ENCODE peak calls at places on chromosomes 5 and 9, in six cellular contexts. One of them, this sample, is unnamed.

GRCh38 chr5:177269232-177269895 is 34.2 kb downstream of the RAB24 start:
- DNase-seq in H1: no peak
- DNase-seq in GM12878: no peak
- DNase-seq in HCT116: no peak
- DNase-seq in K562: no peak
- DNase-seq in SK-N-SH: no peak
- DNase-seq in this sample: no peak

GRCh38 chr5:65926276-65926761 is at the start of gene ERBIN:
- DNase-seq in H1: peak
- DNase-seq in GM12878: no peak
- DNase-seq in HCT116: no peak
- DNase-seq in K562: peak
- DNase-seq in SK-N-SH: peak
- DNase-seq in this sample: peak

GRCh38 chr9:127362829-127363228 is 34.1 kb upstream of the SLC2A8 start:
- DNase-seq in H1: no peak
- DNase-seq in GM12878: no peak
- DNase-seq in HCT116: no peak
- DNase-seq in K562: no peak
- DNase-seq in SK-N-SH: no peak
- DNase-seq in this sample: no peak

GRCh38 chr9:77901771-77902170 is 129.8 kb downstream of the GNAQ start:
- DNase-seq in H1: no peak
- DNase-seq in GM12878: no peak
- DNase-seq in HCT116: no peak
- DNase-seq in K562: no peak
- DNase-seq in SK-N-SH: no peak
- DNase-seq in this sample: no peak

GRCh38 chr9:121819511-121820231 is 168.2 kb downstream of the DAB2IP start:
- DNase-seq in H1: no peak
- DNase-seq in GM12878: no peak
- DNase-seq in HCT116: no peak
- DNase-seq in K562: no peak
- DNase-seq in SK-N-SH: peak
- DNase-seq in this sample: no peak

GRCh38 chr9:116282598-116282997 is 129.0 kb downstream of the PAPPA start:
- DNase-seq in H1: no peak
- DNase-seq in GM12878: no peak
- DNase-seq in HCT116: no peak
- DNase-seq in K562: no peak
- DNase-seq in SK-N-SH: no peak
- DNase-seq in this sample: no peak

GRCh38 chr9:84140535-84141101 is 160.0 kb downstream of the RMI1 start:
- DNase-seq in H1: peak
- DNase-seq in GM12878: no peak
- DNase-seq in HCT116: no peak
- DNase-seq in K562: no peak
- DNase-seq in SK-N-SH: no peak
- DNase-seq in this sample: no peak

GRCh38 chr5:73180561-73180960 is 7.6 kb downstream of the TMEM174 start:
- DNase-seq in H1: no peak
- DNase-seq in GM12878: no peak
- DNase-seq in HCT116: no peak
- DNase-seq in K562: no peak
- DNase-seq in SK-N-SH: no peak
- DNase-seq in this sample: no peak

GRCh38 chr5:172418847-172419810 is 35.2 kb downstream of the SH3PXD2B start:
- DNase-seq in H1: no peak
- DNase-seq in GM12878: no peak
- DNase-seq in HCT116: no peak
- DNase-seq in K562: no peak
- DNase-seq in SK-N-SH: peak
- DNase-seq in this sample: no peak

GRCh38 chr5:119356384-119357188 is 767 bp downstream of the TNFAIP8 start:
- DNase-seq in H1: no peak
- DNase-seq in GM12878: no peak
- DNase-seq in HCT116: no peak
- DNase-seq in K562: no peak
- DNase-seq in SK-N-SH: no peak
- DNase-seq in this sample: no peak

GRCh38 chr5:178194026-178194425 is 6.9 kb upstream of the GMCL2 start:
- DNase-seq in H1: no peak
- DNase-seq in GM12878: no peak
- DNase-seq in HCT116: no peak
- DNase-seq in K562: no peak
- DNase-seq in SK-N-SH: no peak
- DNase-seq in this sample: no peak

GRCh38 chr9:19127881-19128719 is 808 bp upstream of the PLIN2 start:
- DNase-seq in H1: peak
- DNase-seq in GM12878: no peak
- DNase-seq in HCT116: no peak
- DNase-seq in K562: no peak
- DNase-seq in SK-N-SH: peak
- DNase-seq in this sample: no peak

GRCh38 chr5:139416651-139417050 is 12.8 kb upstream of the SPATA24 start:
- DNase-seq in H1: no peak
- DNase-seq in GM12878: no peak
- DNase-seq in HCT116: no peak
- DNase-seq in K562: no peak
- DNase-seq in SK-N-SH: no peak
- DNase-seq in this sample: no peak

GRCh38 chr5:143217065-143217803 is 186.3 kb downstream of the NR3C1 start:
- DNase-seq in H1: no peak
- DNase-seq in GM12878: no peak
- DNase-seq in HCT116: no peak
- DNase-seq in K562: peak
- DNase-seq in SK-N-SH: no peak
- DNase-seq in this sample: peak

GRCh38 chr5:16759147-16759800 is 142.5 kb upstream of the RETREG1 start:
- DNase-seq in H1: no peak
- DNase-seq in GM12878: peak
- DNase-seq in HCT116: no peak
- DNase-seq in K562: no peak
- DNase-seq in SK-N-SH: no peak
- DNase-seq in this sample: no peak

GRCh38 chr9:35801328-35802128 is 10.1 kb downstream of the NPR2 start:
- DNase-seq in H1: no peak
- DNase-seq in GM12878: no peak
- DNase-seq in HCT116: no peak
- DNase-seq in K562: peak
- DNase-seq in SK-N-SH: no peak
- DNase-seq in this sample: peak

GRCh38 chr9:71766663-71767062 is 1.6 kb downstream of the CEMIP2 start:
- DNase-seq in H1: no peak
- DNase-seq in GM12878: peak
- DNase-seq in HCT116: no peak
- DNase-seq in K562: no peak
- DNase-seq in SK-N-SH: no peak
- DNase-seq in this sample: peak

GRCh38 chr9:32783168-32783891 is at the start of gene TMEM215:
- DNase-seq in H1: peak
- DNase-seq in GM12878: no peak
- DNase-seq in HCT116: no peak
- DNase-seq in K562: no peak
- DNase-seq in SK-N-SH: peak
- DNase-seq in this sample: no peak

GRCh38 chr9:6877671-6878161 is 119.9 kb downstream of the KDM4C start:
- DNase-seq in H1: no peak
- DNase-seq in GM12878: no peak
- DNase-seq in HCT116: no peak
- DNase-seq in K562: no peak
- DNase-seq in SK-N-SH: no peak
- DNase-seq in this sample: peak

GRCh38 chr9:14806941-14807340 is 84.4 kb upstream of the CER1 start:
- DNase-seq in H1: no peak
- DNase-seq in GM12878: no peak
- DNase-seq in HCT116: no peak
- DNase-seq in K562: no peak
- DNase-seq in SK-N-SH: no peak
- DNase-seq in this sample: no peak

GRCh38 chr9:125317704-125318103 is 56.1 kb downstream of the GAPVD1 start:
- DNase-seq in H1: no peak
- DNase-seq in GM12878: no peak
- DNase-seq in HCT116: no peak
- DNase-seq in K562: no peak
- DNase-seq in SK-N-SH: no peak
- DNase-seq in this sample: no peak

GRCh38 chr9:133846483-133847090 is 108.4 kb upstream of the SARDH start:
- DNase-seq in H1: no peak
- DNase-seq in GM12878: no peak
- DNase-seq in HCT116: no peak
- DNase-seq in K562: no peak
- DNase-seq in SK-N-SH: no peak
- DNase-seq in this sample: no peak

GRCh38 chr5:93503598-93504067 is 77.4 kb downstream of the NR2F1-AS1 start:
- DNase-seq in H1: no peak
- DNase-seq in GM12878: no peak
- DNase-seq in HCT116: no peak
- DNase-seq in K562: no peak
- DNase-seq in SK-N-SH: no peak
- DNase-seq in this sample: peak

GRCh38 chr5:103228588-103228987 is 30.0 kb upstream of the MACIR start:
- DNase-seq in H1: no peak
- DNase-seq in GM12878: no peak
- DNase-seq in HCT116: no peak
- DNase-seq in K562: no peak
- DNase-seq in SK-N-SH: no peak
- DNase-seq in this sample: no peak

GRCh38 chr9:128712451-128713410 is 10.4 kb downstream of the PKN3 start:
- DNase-seq in H1: no peak
- DNase-seq in GM12878: no peak
- DNase-seq in HCT116: no peak
- DNase-seq in K562: no peak
- DNase-seq in SK-N-SH: peak
- DNase-seq in this sample: no peak

GRCh38 chr5:83118471-83118870 is 41.1 kb downstream of the XRCC4 start:
- DNase-seq in H1: no peak
- DNase-seq in GM12878: no peak
- DNase-seq in HCT116: no peak
- DNase-seq in K562: no peak
- DNase-seq in SK-N-SH: no peak
- DNase-seq in this sample: no peak

GRCh38 chr5:60334281-60334713 is 365.7 kb downstream of the DEPDC1B start:
- DNase-seq in H1: no peak
- DNase-seq in GM12878: no peak
- DNase-seq in HCT116: no peak
- DNase-seq in K562: no peak
- DNase-seq in SK-N-SH: no peak
- DNase-seq in this sample: peak

GRCh38 chr9:1100945-1101344 is 50.8 kb downstream of the DMRT2 start:
- DNase-seq in H1: peak
- DNase-seq in GM12878: no peak
- DNase-seq in HCT116: no peak
- DNase-seq in K562: peak
- DNase-seq in SK-N-SH: peak
- DNase-seq in this sample: peak

GRCh38 chr5:17012289-17012688 is 76.2 kb upstream of the MYO10 start:
- DNase-seq in H1: no peak
- DNase-seq in GM12878: no peak
- DNase-seq in HCT116: no peak
- DNase-seq in K562: no peak
- DNase-seq in SK-N-SH: no peak
- DNase-seq in this sample: no peak

GRCh38 chr9:80649001-80649420 is 1040.3 kb downstream of the TLE1 start:
- DNase-seq in H1: no peak
- DNase-seq in GM12878: no peak
- DNase-seq in HCT116: no peak
- DNase-seq in K562: no peak
- DNase-seq in SK-N-SH: no peak
- DNase-seq in this sample: no peak

GRCh38 chr5:122901346-122901745 is 55.9 kb downstream of the SNX24 start:
- DNase-seq in H1: no peak
- DNase-seq in GM12878: no peak
- DNase-seq in HCT116: no peak
- DNase-seq in K562: no peak
- DNase-seq in SK-N-SH: no peak
- DNase-seq in this sample: peak

DNA sequence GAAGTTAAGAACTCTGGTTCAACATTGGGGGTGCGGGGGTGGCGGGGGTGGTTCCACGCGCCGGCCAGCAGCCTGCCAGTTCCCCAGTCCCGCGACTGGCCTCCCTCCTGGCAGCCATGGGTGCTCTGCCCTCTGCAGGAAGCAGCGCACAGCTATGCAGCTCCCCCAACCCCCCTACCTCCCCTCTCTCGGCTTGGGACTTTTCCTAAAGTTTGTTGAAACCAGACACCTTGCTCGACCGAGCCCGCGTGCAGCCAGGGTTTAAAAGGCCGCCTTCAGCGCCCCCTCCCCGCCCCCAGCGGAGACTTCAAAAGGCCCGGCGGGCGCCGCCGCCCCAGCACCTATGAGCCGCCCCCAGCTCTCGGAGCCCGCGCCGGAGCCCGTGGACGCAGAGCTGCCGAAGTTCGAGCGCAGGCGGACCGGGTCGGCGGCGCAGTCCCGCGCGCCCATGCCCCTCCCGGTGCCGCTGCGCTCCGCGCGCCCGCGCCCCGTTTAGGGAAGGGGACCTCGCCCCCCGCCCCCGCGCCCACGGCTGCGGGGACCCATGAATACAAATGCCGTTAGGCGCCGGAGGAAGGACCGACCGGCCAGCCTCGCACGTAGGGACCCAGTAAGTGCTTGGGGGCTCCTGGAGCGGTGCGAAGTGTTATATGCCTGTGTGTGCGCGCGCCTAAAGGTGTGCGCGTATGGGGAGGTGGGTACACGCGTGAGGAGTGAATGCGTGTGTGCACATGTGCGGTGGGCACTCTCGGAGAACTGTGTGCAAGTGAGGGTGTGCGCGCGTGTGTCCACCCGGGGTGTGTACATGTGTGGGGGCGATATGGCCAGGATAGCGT is 1.4 kb upstream of the COL27A1 start:
- DNase-seq in H1: peak
- DNase-seq in GM12878: no peak
- DNase-seq in HCT116: no peak
- DNase-seq in K562: no peak
- DNase-seq in SK-N-SH: peak
- DNase-seq in this sample: peak
- H2AFZ ChIP-seq in H1: peak
- H2AFZ ChIP-seq in GM12878: no peak
- H2AFZ ChIP-seq in HCT116: peak
- H2AFZ ChIP-seq in K562: no peak
- H2AFZ ChIP-seq in SK-N-SH: peak
- H2AFZ ChIP-seq in this sample: no peak

GRCh38 chr5:56233230-56233629 is at the start of gene ANKRD55:
- DNase-seq in H1: no peak
- DNase-seq in GM12878: no peak
- DNase-seq in HCT116: no peak
- DNase-seq in K562: no peak
- DNase-seq in SK-N-SH: peak
- DNase-seq in this sample: no peak
- TF ChIP-seq YY1 in H1: no peak
- TF ChIP-seq YY1 in GM12878: no peak
- TF ChIP-seq YY1 in HCT116: no peak
- TF ChIP-seq YY1 in K562: no peak
- TF ChIP-seq YY1 in SK-N-SH: no peak
- TF ChIP-seq YY1 in this sample: no peak

GRCh38 chr5:87686018-87686417 is 273.3 kb upstream of the CCNH start:
- DNase-seq in H1: no peak
- DNase-seq in GM12878: no peak
- DNase-seq in HCT116: no peak
- DNase-seq in K562: no peak
- DNase-seq in SK-N-SH: no peak
- DNase-seq in this sample: no peak
- H2AFZ ChIP-seq in H1: no peak
- H2AFZ ChIP-seq in GM12878: no peak
- H2AFZ ChIP-seq in HCT116: no peak
- H2AFZ ChIP-seq in K562: no peak
- H2AFZ ChIP-seq in SK-N-SH: no peak
- H2AFZ ChIP-seq in this sample: no peak

GRCh38 chr5:171121638-171122037 is 187.4 kb upstream of the TLX3 start:
- DNase-seq in H1: no peak
- DNase-seq in GM12878: no peak
- DNase-seq in HCT116: no peak
- DNase-seq in K562: no peak
- DNase-seq in SK-N-SH: no peak
- DNase-seq in this sample: no peak
- TF ChIP-seq YY1 in H1: no peak
- TF ChIP-seq YY1 in GM12878: no peak
- TF ChIP-seq YY1 in HCT116: no peak
- TF ChIP-seq YY1 in K562: no peak
- TF ChIP-seq YY1 in SK-N-SH: no peak
- TF ChIP-seq YY1 in this sample: no peak

This sample was measured in HepG2.